ENCODE peak calls at places on chromosomes 4 and X, in six cellular contexts. S is cardiac fibroblast, Q is heart right ventricle, W is GM10248, Z is AG04449, J is A549. K is an unnamed sample.

GRCh38 chr4:81257021-81257420 is 42.0 kb upstream of the PRKG2 start:
- DNase-seq in S (peak), Q (no peak), W (no peak), Z (no peak), J (no peak), K (peak)

GRCh38 chrX:43003939-43004338 is 226.0 kb upstream of the PPP1R2C start:
- DNase-seq in S (no peak), Q (no peak), W (no peak), Z (no peak), J (no peak), K (no peak)

GRCh38 chr4:139857021-139857420 is 191.4 kb downstream of the MGST2 start:
- DNase-seq in S (no peak), Q (no peak), W (no peak), Z (no peak), J (no peak), K (no peak)

GRCh38 chr4:165208741-165209388 is 1.5 kb downstream of the KLHL2 start:
- DNase-seq in S (no peak), Q (no peak), W (no peak), Z (no peak), J (no peak), K (no peak)

GRCh38 chr4:187608001-187608421 is 387.6 kb upstream of the ZFP42 start:
- DNase-seq in S (peak), Q (no peak), W (no peak), Z (peak), J (no peak), K (peak)

GRCh38 chr4:182736207-182736606 is 181.0 kb downstream of the DCTD start:
- DNase-seq in S (no peak), Q (no peak), W (no peak), Z (no peak), J (no peak), K (no peak)

GRCh38 chrX:74349387-74349786 is 45.4 kb downstream of the ZCCHC13 start:
- DNase-seq in S (peak), Q (no peak), W (no peak), Z (peak), J (no peak), K (peak)

GRCh38 chr4:139800082-139800481 is 134.5 kb downstream of the MGST2 start:
- DNase-seq in S (no peak), Q (no peak), W (no peak), Z (no peak), J (peak), K (no peak)

GRCh38 chr4:76738081-76738931 is 159.6 kb downstream of the SOWAHB start:
- DNase-seq in S (peak), Q (no peak), W (peak), Z (peak), J (no peak), K (peak)

GRCh38 chrX:75273483-75273882 is 402 bp upstream of the UPRT start:
- DNase-seq in S (peak), Q (no peak), W (no peak), Z (no peak), J (no peak), K (no peak)

DNA sequence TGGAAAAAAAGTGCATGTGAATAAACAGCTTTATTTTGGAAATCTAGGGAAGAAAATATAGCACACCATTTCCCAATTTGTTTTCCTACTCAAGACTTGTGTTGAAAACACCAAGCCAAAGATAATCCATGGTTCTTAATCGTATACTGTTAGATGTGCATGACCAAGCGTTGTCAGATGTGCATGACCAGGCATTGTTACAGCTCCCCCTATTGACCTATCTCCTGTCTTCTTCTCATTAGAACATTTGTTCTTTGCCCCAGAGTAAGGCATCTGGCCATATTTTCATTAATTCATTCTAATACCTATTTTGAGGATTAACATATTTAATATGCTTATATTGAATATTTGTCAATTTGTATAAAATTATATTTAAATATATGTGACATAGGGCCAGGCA is 14.4 kb upstream of the VCX start:
- DNase-seq in S (no peak), Q (no peak), W (peak), Z (no peak), J (peak), K (no peak)
- TF ChIP-seq CTCF in S (no peak), Q (no peak), W (no peak), Z (no peak), J (no peak), K (no peak)

GRCh38 chr4:150589174-150589573 is 7.2 kb downstream of the MAB21L2 start:
- DNase-seq in S (no peak), Q (no peak), W (no peak), Z (no peak), J (no peak), K (no peak)

GRCh38 chr4:150588341-150588740 is 6.4 kb downstream of the MAB21L2 start:
- DNase-seq in S (no peak), Q (no peak), W (no peak), Z (no peak), J (no peak), K (no peak)

GRCh38 chr4:150591904-150592303 is 10.0 kb downstream of the MAB21L2 start:
- DNase-seq in S (no peak), Q (no peak), W (no peak), Z (no peak), J (no peak), K (no peak)

GRCh38 chr4:150593996-150594395 is 12.0 kb downstream of the MAB21L2 start:
- DNase-seq in S (peak), Q (no peak), W (no peak), Z (no peak), J (peak), K (peak)

GRCh38 chr4:150591284-150591874 is 9.4 kb downstream of the MAB21L2 start:
- DNase-seq in S (no peak), Q (no peak), W (no peak), Z (no peak), J (peak), K (no peak)
- TF ChIP-seq CTCF in S (no peak), Q (no peak), W (no peak), Z (no peak), J (no peak), K (no peak)

GRCh38 chrX:54785901-54786300 is 12.2 kb downstream of the ITIH6 start:
- DNase-seq in S (peak), Q (no peak), W (peak), Z (no peak), J (peak), K (peak)

GRCh38 chrX:54788446-54788845 is 9.6 kb downstream of the ITIH6 start:
- DNase-seq in S (no peak), Q (no peak), W (no peak), Z (no peak), J (no peak), K (no peak)

GRCh38 chrX:54786972-54787371 is 11.1 kb downstream of the ITIH6 start:
- DNase-seq in S (no peak), Q (no peak), W (peak), Z (no peak), J (peak), K (no peak)
- TF ChIP-seq CTCF in S (no peak), Q (no peak), W (peak), Z (no peak), J (no peak), K (no peak)

GRCh38 chrX:29940750-29941149 is 274.6 kb upstream of the MAGEB2 start:
- DNase-seq in S (no peak), Q (no peak), W (no peak), Z (no peak), J (no peak), K (no peak)
- TF ChIP-seq CTCF in S (no peak), Q (no peak), W (no peak), Z (no peak), J (no peak), K (no peak)

GRCh38 chr4:6126971-6127745 is 73.2 kb downstream of the JAKMIP1 start:
- DNase-seq in S (no peak), Q (no peak), W (no peak), Z (no peak), J (no peak), K (no peak)
- TF ChIP-seq CTCF in S (no peak), Q (no peak), W (no peak), Z (no peak), J (no peak), K (no peak)

DNA sequence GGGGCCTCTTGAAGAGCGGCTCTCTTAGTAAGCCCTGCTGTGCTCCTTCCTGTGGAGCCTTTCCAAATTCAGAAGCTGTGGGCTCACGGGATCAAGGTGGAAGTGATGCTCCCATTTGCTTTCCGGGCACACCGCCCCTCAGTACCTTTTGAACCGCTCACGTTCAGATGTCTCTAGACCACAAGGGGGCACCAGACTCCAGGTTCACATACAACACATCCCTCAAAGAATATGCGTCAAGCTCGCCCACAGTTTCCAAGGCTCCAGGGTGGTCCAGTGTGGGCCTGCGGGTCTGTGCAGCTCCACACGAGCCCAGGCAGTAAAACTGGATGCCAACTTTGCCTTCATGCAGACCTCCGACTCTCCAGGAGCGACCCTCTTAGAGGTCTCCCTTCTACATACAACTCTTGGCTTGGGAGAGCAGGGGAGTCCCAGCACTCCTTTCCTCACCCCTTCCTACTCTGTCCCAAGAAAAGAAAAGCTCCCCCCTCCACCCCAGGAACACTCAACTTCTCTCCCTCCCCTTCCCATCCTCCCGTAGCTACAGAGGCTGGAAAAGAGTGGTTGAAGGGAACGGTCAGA is 11.0 kb downstream of the SUPT20HL1 start:
- DNase-seq in S (peak), Q (no peak), W (peak), Z (no peak), J (peak), K (peak)
- TF ChIP-seq CTCF in S (peak), Q (peak), W (peak), Z (peak), J (peak), K (peak)

DNA sequence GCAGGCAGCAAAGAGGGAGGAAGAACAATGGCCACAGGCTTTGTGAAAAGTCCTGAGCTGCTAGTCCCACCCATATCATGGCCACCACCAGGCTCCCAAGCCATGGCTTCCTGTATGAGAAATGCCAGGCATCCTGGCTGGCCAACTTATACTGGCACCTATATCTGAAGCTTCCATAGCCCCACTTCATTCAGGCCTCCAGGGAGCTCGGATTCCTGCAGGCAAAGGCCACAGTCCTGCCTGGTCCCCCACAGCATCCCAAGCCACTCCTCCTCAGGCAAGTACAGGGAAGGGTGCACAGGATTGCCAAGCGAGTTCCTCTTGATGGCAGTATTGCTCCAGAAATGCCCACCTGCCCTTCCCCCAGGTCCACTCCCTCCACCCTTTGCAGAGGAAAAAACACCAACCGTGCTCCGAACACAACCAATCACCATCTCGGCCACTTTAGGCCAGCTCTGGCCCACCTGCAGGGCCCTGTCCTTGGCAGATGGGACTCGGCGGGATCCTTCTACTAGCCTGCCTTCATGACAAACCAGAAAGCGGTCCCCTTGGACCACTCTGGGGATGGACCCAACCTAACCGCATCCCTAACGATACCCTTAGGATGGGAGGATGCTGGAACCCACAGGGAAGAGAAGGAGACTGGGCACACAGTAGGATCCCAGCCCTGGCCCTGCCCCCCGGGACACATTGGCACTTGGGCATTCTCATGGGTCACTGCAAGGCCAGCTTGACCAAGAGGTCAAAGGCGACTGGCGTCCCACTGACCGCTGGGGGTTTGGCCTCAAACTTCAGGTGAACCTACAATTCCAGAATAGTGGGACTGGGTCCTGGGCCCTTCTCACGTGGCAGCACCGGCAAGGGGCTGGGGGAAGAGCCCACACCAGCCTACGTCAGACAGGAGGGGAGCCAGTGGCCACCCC is 220.4 kb upstream of the AGTR2 start:
- DNase-seq in S (no peak), Q (no peak), W (no peak), Z (no peak), J (no peak), K (no peak)
- TF ChIP-seq CTCF in S (no peak), Q (peak), W (no peak), Z (no peak), J (no peak), K (no peak)

GRCh38 chr4:110637408-110638131 is 14.7 kb upstream of the PITX2 start:
- DNase-seq in S (no peak), Q (no peak), W (no peak), Z (no peak), J (no peak), K (peak)
- TF ChIP-seq CTCF in S (no peak), Q (no peak), W (no peak), Z (peak), J (no peak), K (peak)

K was measured in AG10803.